ENCODE peak calls at places on chromosomes 5 and 9, in ten cellular contexts. One of them, this sample, is unnamed.

GRCh38 chr5:74130141-74130897 is 504.3 kb downstream of the ARHGEF28 start:
- DNase-seq in cardiac muscle cell: no peak
- DNase-seq in left ventricle myocardium inferior: no peak
- DNase-seq in H1: no peak
- DNase-seq in transverse colon: no peak
- DNase-seq in CD8-positive, alpha-beta T cell: no peak
- DNase-seq in brain microvascular endothelial cell: no peak
- DNase-seq in heart left ventricle: no peak
- DNase-seq in psoas muscle: no peak
- DNase-seq in K562: no peak
- DNase-seq in this sample: no peak

GRCh38 chr5:119274767-119275130 is 81.1 kb upstream of the TNFAIP8 start:
- DNase-seq in brain microvascular endothelial cell: peak; percentile 74
- DNase-seq in left ventricle myocardium inferior: no peak
- DNase-seq in H1: no peak
- DNase-seq in psoas muscle: no peak
- DNase-seq in K562: no peak
- DNase-seq in CD8-positive, alpha-beta T cell: no peak
- DNase-seq in cardiac muscle cell: peak; percentile 62
- DNase-seq in transverse colon: no peak
- DNase-seq in heart left ventricle: no peak
- DNase-seq in this sample: no peak

GRCh38 chr5:96316487-96316886 is 116.6 kb downstream of the PCSK1 start:
- DNase-seq in H1: no peak
- DNase-seq in cardiac muscle cell: no peak
- DNase-seq in CD8-positive, alpha-beta T cell: no peak
- DNase-seq in brain microvascular endothelial cell: no peak
- DNase-seq in K562: no peak
- DNase-seq in heart left ventricle: no peak
- DNase-seq in left ventricle myocardium inferior: no peak
- DNase-seq in psoas muscle: no peak
- DNase-seq in transverse colon: no peak
- DNase-seq in this sample: no peak

GRCh38 chr9:38339087-38339486 is 53.4 kb upstream of the ALDH1B1 start:
- DNase-seq in K562: no peak
- DNase-seq in transverse colon: no peak
- DNase-seq in psoas muscle: no peak
- DNase-seq in brain microvascular endothelial cell: peak; percentile 19
- DNase-seq in cardiac muscle cell: peak; percentile 70
- DNase-seq in heart left ventricle: no peak
- DNase-seq in H1: no peak
- DNase-seq in CD8-positive, alpha-beta T cell: no peak
- DNase-seq in left ventricle myocardium inferior: no peak
- DNase-seq in this sample: peak; percentile 74

GRCh38 chr5:136087961-136088871 is 44.4 kb upstream of the SMAD5 start:
- DNase-seq in brain microvascular endothelial cell: peak; percentile 45
- DNase-seq in left ventricle myocardium inferior: peak; percentile 86
- DNase-seq in CD8-positive, alpha-beta T cell: no peak
- DNase-seq in transverse colon: peak; percentile 82
- DNase-seq in H1: peak; percentile 32
- DNase-seq in cardiac muscle cell: peak; percentile 90
- DNase-seq in psoas muscle: peak; percentile 84
- DNase-seq in K562: peak; percentile 60
- DNase-seq in heart left ventricle: peak; percentile 90
- DNase-seq in this sample: peak; percentile 85

GRCh38 chr9:134475051-134475790 is 149.0 kb downstream of the RXRA start:
- DNase-seq in H1: no peak
- DNase-seq in left ventricle myocardium inferior: peak; percentile 85
- DNase-seq in brain microvascular endothelial cell: peak; percentile 64
- DNase-seq in psoas muscle: peak; percentile 78
- DNase-seq in cardiac muscle cell: peak; percentile 93
- DNase-seq in CD8-positive, alpha-beta T cell: peak; percentile 9
- DNase-seq in heart left ventricle: peak; percentile 81
- DNase-seq in transverse colon: peak; percentile 63
- DNase-seq in K562: no peak
- DNase-seq in this sample: no peak

GRCh38 chr5:35030426-35030825 is 17.3 kb downstream of the AGXT2 start:
- DNase-seq in K562: no peak
- DNase-seq in cardiac muscle cell: no peak
- DNase-seq in H1: no peak
- DNase-seq in CD8-positive, alpha-beta T cell: no peak
- DNase-seq in brain microvascular endothelial cell: no peak
- DNase-seq in left ventricle myocardium inferior: no peak
- DNase-seq in psoas muscle: no peak
- DNase-seq in transverse colon: no peak
- DNase-seq in heart left ventricle: no peak
- DNase-seq in this sample: no peak

GRCh38 chr9:86405086-86405491 is 50.9 kb upstream of the TUT7 start:
- DNase-seq in K562: no peak
- DNase-seq in transverse colon: no peak
- DNase-seq in brain microvascular endothelial cell: no peak
- DNase-seq in H1: no peak
- DNase-seq in cardiac muscle cell: no peak
- DNase-seq in psoas muscle: no peak
- DNase-seq in CD8-positive, alpha-beta T cell: no peak
- DNase-seq in left ventricle myocardium inferior: no peak
- DNase-seq in heart left ventricle: no peak
- DNase-seq in this sample: peak; percentile 47

GRCh38 chr9:130526193-130526853 is 53.1 kb upstream of the FUBP3 start:
- DNase-seq in H1: no peak
- DNase-seq in cardiac muscle cell: no peak
- DNase-seq in K562: no peak
- DNase-seq in transverse colon: no peak
- DNase-seq in heart left ventricle: no peak
- DNase-seq in CD8-positive, alpha-beta T cell: no peak
- DNase-seq in left ventricle myocardium inferior: no peak
- DNase-seq in psoas muscle: no peak
- DNase-seq in brain microvascular endothelial cell: no peak
- DNase-seq in this sample: no peak

GRCh38 chr9:131839281-131840084 is 99.6 kb upstream of the RAPGEF1 start:
- DNase-seq in psoas muscle: no peak
- DNase-seq in K562: peak; percentile 27
- DNase-seq in CD8-positive, alpha-beta T cell: peak; percentile 18
- DNase-seq in heart left ventricle: no peak
- DNase-seq in left ventricle myocardium inferior: no peak
- DNase-seq in brain microvascular endothelial cell: peak; percentile 84
- DNase-seq in transverse colon: peak; percentile 22
- DNase-seq in cardiac muscle cell: peak; percentile 57
- DNase-seq in H1: no peak
- DNase-seq in this sample: no peak

GRCh38 chr9:131837836-131838235 is 98.0 kb upstream of the RAPGEF1 start:
- DNase-seq in brain microvascular endothelial cell: no peak
- DNase-seq in K562: no peak
- DNase-seq in psoas muscle: no peak
- DNase-seq in heart left ventricle: no peak
- DNase-seq in cardiac muscle cell: no peak
- DNase-seq in CD8-positive, alpha-beta T cell: no peak
- DNase-seq in left ventricle myocardium inferior: no peak
- DNase-seq in H1: no peak
- DNase-seq in transverse colon: no peak
- DNase-seq in this sample: no peak

GRCh38 chr9:131840220-131840619 is 100.3 kb upstream of the RAPGEF1 start:
- DNase-seq in cardiac muscle cell: no peak
- DNase-seq in transverse colon: no peak
- DNase-seq in psoas muscle: no peak
- DNase-seq in H1: no peak
- DNase-seq in left ventricle myocardium inferior: no peak
- DNase-seq in CD8-positive, alpha-beta T cell: no peak
- DNase-seq in heart left ventricle: no peak
- DNase-seq in K562: peak; percentile 32
- DNase-seq in brain microvascular endothelial cell: no peak
- DNase-seq in this sample: no peak

GRCh38 chr9:131837316-131837715 is 97.4 kb upstream of the RAPGEF1 start:
- DNase-seq in K562: peak; percentile 41
- DNase-seq in H1: peak; percentile 66
- DNase-seq in cardiac muscle cell: peak; percentile 12
- DNase-seq in left ventricle myocardium inferior: no peak
- DNase-seq in psoas muscle: no peak
- DNase-seq in CD8-positive, alpha-beta T cell: no peak
- DNase-seq in brain microvascular endothelial cell: no peak
- DNase-seq in heart left ventricle: peak; percentile 39
- DNase-seq in transverse colon: no peak
- DNase-seq in this sample: peak; percentile 21

GRCh38 chr9:131838581-131839280 is 98.9 kb upstream of the RAPGEF1 start:
- DNase-seq in H1: no peak
- DNase-seq in cardiac muscle cell: no peak
- DNase-seq in psoas muscle: no peak
- DNase-seq in K562: no peak
- DNase-seq in transverse colon: no peak
- DNase-seq in brain microvascular endothelial cell: no peak
- DNase-seq in left ventricle myocardium inferior: no peak
- DNase-seq in heart left ventricle: no peak
- DNase-seq in CD8-positive, alpha-beta T cell: no peak
- DNase-seq in this sample: no peak
- H3K27ac ChIP-seq in H1: no peak overlapping the region
- H3K27ac ChIP-seq in cardiac muscle cell: no peak overlapping the region
- H3K27ac ChIP-seq in psoas muscle: no peak overlapping the region
- H3K27ac ChIP-seq in K562: no peak overlapping the region
- H3K27ac ChIP-seq in transverse colon: peak overlapping the region; percentile 9
- H3K27ac ChIP-seq in brain microvascular endothelial cell: no peak overlapping the region
- H3K27ac ChIP-seq in left ventricle myocardium inferior: no peak overlapping the region
- H3K27ac ChIP-seq in heart left ventricle: no peak overlapping the region
- H3K27ac ChIP-seq in CD8-positive, alpha-beta T cell: no peak overlapping the region
- H3K27ac ChIP-seq in this sample: no peak overlapping the region

DNA sequence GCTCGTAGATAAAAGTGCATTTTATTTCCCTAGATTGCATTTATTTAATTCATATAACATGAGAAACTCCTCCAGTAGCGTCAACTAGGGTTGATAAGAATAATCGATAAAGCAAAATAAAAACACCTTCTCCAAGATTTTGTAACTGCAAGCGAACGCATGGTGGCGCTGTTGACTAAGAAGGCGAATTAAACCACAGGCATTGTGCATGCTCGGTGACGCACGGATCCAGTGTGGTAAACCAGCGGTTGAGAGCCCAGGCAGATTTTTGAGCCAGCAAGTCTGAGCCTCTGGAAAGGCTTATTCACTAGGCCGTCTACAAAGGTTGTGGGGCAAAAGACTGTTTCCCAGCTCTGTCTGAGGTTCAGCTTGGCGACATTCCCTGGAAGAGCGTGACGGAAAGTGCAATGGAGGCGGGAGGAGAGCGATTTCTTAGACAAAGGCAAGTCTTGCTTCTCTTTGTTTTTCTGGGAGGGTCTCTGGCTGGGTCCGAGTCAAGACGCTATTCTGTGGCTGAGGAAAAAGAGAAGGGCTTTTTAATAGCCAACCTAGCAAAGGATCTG is at the start of gene PCDHB3:
- DNase-seq in brain microvascular endothelial cell: no peak
- DNase-seq in cardiac muscle cell: peak; percentile 8
- DNase-seq in H1: peak; percentile 87
- DNase-seq in left ventricle myocardium inferior: peak; percentile 40
- DNase-seq in K562: peak; percentile 43
- DNase-seq in psoas muscle: peak; percentile 29
- DNase-seq in heart left ventricle: no peak
- DNase-seq in transverse colon: no peak
- DNase-seq in CD8-positive, alpha-beta T cell: no peak
- DNase-seq in this sample: peak; percentile 39
- TF ChIP-seq CTCF in brain microvascular endothelial cell: peak; percentile 36
- TF ChIP-seq CTCF in cardiac muscle cell: no peak
- TF ChIP-seq CTCF in H1: peak; percentile 82
- TF ChIP-seq CTCF in left ventricle myocardium inferior: peak; percentile 50
- TF ChIP-seq CTCF in K562: peak; percentile 52
- TF ChIP-seq CTCF in psoas muscle: peak; percentile 42
- TF ChIP-seq CTCF in heart left ventricle: peak; percentile 20
- TF ChIP-seq CTCF in transverse colon: no peak
- TF ChIP-seq CTCF in CD8-positive, alpha-beta T cell: no peak
- TF ChIP-seq CTCF in this sample: no peak

DNA sequence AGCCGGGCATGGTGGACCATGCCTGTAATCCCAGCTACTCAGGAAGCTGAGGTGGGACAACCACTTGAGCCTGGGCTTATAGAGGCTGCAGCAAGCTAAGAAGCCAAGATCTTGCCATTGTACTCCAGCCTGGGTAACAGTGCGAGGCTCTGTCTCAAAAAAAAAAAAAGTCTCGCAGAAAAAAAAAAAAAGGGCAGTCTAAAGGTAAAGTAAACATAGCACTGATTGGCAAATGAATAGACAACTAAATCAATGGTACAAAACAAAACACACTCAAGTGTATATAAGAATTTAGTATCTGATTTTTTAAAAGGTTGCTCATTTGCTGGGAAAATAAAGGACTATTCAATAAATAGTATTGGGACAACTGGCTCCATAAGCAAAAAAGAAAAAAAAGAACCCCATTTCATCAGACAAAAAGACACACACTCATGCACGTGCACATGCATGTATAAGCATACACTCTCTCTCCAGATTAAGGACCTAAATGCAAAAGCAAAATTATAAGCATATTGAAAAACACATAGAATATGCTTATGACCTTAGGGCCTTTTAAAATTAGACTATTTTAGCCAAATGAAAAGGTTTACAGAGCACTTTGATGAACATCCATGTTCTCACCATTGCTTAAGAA is 5.7 kb downstream of the IL6ST start:
- DNase-seq in cardiac muscle cell: no peak
- DNase-seq in left ventricle myocardium inferior: no peak
- DNase-seq in brain microvascular endothelial cell: no peak
- DNase-seq in CD8-positive, alpha-beta T cell: no peak
- DNase-seq in transverse colon: no peak
- DNase-seq in heart left ventricle: no peak
- DNase-seq in H1: no peak
- DNase-seq in K562: no peak
- DNase-seq in psoas muscle: no peak
- DNase-seq in this sample: no peak
- H3K4me3 ChIP-seq in cardiac muscle cell: no peak overlapping the region
- H3K4me3 ChIP-seq in left ventricle myocardium inferior: peak overlapping the region; percentile 30
- H3K4me3 ChIP-seq in brain microvascular endothelial cell: no peak overlapping the region
- H3K4me3 ChIP-seq in CD8-positive, alpha-beta T cell: no peak overlapping the region
- H3K4me3 ChIP-seq in transverse colon: peak overlapping the region; percentile 17
- H3K4me3 ChIP-seq in heart left ventricle: peak overlapping the region; percentile 14
- H3K4me3 ChIP-seq in H1: no peak overlapping the region
- H3K4me3 ChIP-seq in K562: no peak overlapping the region
- H3K4me3 ChIP-seq in psoas muscle: peak overlapping the region; percentile 17
- H3K4me3 ChIP-seq in this sample: no peak overlapping the region

DNA sequence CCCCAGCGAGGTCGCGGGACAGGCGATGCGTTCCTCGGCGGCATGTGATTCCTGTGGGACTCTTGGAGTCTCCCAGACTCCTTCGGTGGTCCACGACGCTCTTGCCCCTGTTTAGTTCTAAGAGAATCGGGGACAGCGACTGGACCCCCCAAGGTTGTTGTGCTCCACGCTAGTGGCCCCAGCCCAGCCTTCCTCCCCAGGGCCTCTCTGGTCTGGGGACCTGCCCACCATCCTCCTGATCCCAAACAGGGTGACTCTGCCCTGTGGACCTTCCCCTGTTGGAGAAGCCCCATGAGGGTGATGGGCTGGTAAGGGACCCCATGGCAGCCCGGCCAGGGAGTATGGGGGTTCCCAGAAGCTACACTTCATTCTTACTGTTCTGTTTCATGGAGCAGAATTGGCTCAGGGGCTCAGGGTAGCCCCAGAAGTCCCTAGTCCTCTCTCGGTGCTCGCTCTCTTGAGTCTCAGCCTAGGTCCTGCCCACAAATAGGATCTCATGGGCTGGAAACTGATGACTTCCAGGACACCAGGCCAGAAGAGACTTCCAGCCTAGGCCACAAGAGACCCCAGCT is 880 bp downstream of the CARD19 start:
- DNase-seq in heart left ventricle: no peak
- DNase-seq in CD8-positive, alpha-beta T cell: no peak
- DNase-seq in brain microvascular endothelial cell: no peak
- DNase-seq in K562: no peak
- DNase-seq in left ventricle myocardium inferior: no peak
- DNase-seq in cardiac muscle cell: no peak
- DNase-seq in transverse colon: no peak
- DNase-seq in H1: no peak
- DNase-seq in psoas muscle: no peak
- DNase-seq in this sample: no peak
- H3K27ac ChIP-seq in heart left ventricle: peak overlapping the region; percentile 95
- H3K27ac ChIP-seq in CD8-positive, alpha-beta T cell: peak overlapping the region; percentile 71
- H3K27ac ChIP-seq in brain microvascular endothelial cell: no peak overlapping the region
- H3K27ac ChIP-seq in K562: no peak overlapping the region
- H3K27ac ChIP-seq in left ventricle myocardium inferior: peak overlapping the region; percentile 93
- H3K27ac ChIP-seq in cardiac muscle cell: no peak overlapping the region
- H3K27ac ChIP-seq in transverse colon: peak overlapping the region; percentile 98
- H3K27ac ChIP-seq in H1: no peak overlapping the region
- H3K27ac ChIP-seq in psoas muscle: peak overlapping the region; percentile 98
- H3K27ac ChIP-seq in this sample: peak overlapping the region; percentile 88